ENCODE peak calls at places on chromosomes 7 and 10, in six cellular contexts. U is AG04450, J is IMR-90, P is tibial nerve, O is hepatocyte, Z is lower lobe of right lung. E is an unnamed sample.

GRCh38 chr7:100430450-100431285 is 1.0 kb downstream of the MEPCE start:
- DNase-seq in U (no peak), J (peak; percentile 27), P (peak; percentile 46), Z (peak; percentile 50), O (no peak), E (peak; percentile 69)

GRCh38 chr7:50552921-50553320 is 12.3 kb downstream of the DDC start:
- DNase-seq in O (peak; percentile 78), Z (no peak), U (peak; percentile 24), P (no peak), J (peak; percentile 55), E (no peak)

GRCh38 chr10:103714232-103714891 is 141.0 kb downstream of the SH3PXD2A start:
- DNase-seq in U (no peak), J (no peak), Z (no peak), P (no peak), O (no peak), E (no peak)

GRCh38 chr10:44706745-44707144 is 204.4 kb upstream of the TMEM72 start:
- DNase-seq in P (no peak), O (no peak), U (peak; percentile 83), J (peak; percentile 98), Z (no peak), E (no peak)

GRCh38 chr7:157386979-157387800 is 50.4 kb downstream of the DNAJB6 start:
- DNase-seq in O (peak; percentile 79), P (peak; percentile 84), U (peak; percentile 54), J (peak; percentile 86), Z (peak; percentile 88), E (peak; percentile 80)

GRCh38 chr10:22643116-22643515 is 71.3 kb downstream of the PIP4K2A start:
- DNase-seq in Z (no peak), U (no peak), P (no peak), J (no peak), O (no peak), E (no peak)

GRCh38 chr10:74153676-74154075 is 2.7 kb downstream of the ADK start:
- DNase-seq in P (no peak), O (no peak), U (no peak), Z (no peak), J (no peak), E (no peak)

GRCh38 chr10:63438506-63439498 is 27.0 kb downstream of the JMJD1C start:
- DNase-seq in O (peak; percentile 25), Z (no peak), U (no peak), J (peak; percentile 24), P (no peak), E (no peak)

GRCh38 chr10:72265925-72266865 is 7.5 kb upstream of the DDIT4 start:
- DNase-seq in P (no peak), O (no peak), U (no peak), J (no peak), Z (no peak), E (no peak)

GRCh38 chr10:5234106-5234877 is 37.7 kb downstream of the AKR1C4 start:
- DNase-seq in Z (no peak), J (peak; percentile 50), U (peak; percentile 30), P (peak; percentile 51), O (peak; percentile 65), E (no peak)

GRCh38 chr10:119827430-119827829 is 45.2 kb downstream of the MCMBP start:
- DNase-seq in O (no peak), P (no peak), J (no peak), U (no peak), Z (no peak), E (no peak)

GRCh38 chr10:114541081-114541833 is 116.8 kb downstream of the ABLIM1 start:
- DNase-seq in Z (no peak), J (peak; percentile 91), O (peak; percentile 49), P (peak; percentile 82), U (peak; percentile 80), E (no peak)

GRCh38 chr10:63798599-63799498 is 277.6 kb downstream of the REEP3 start:
- DNase-seq in P (peak; percentile 58), Z (peak; percentile 69), O (peak; percentile 58), J (peak; percentile 78), U (peak; percentile 11), E (no peak)

GRCh38 chr10:113104071-113104470 is 154.0 kb downstream of the TCF7L2 start:
- DNase-seq in P (no peak), U (no peak), Z (no peak), J (no peak), O (no peak), E (no peak)

GRCh38 chr7:149773446-149774236 is at the start of gene ZNF467:
- DNase-seq in Z (peak; percentile 82), U (no peak), J (no peak), P (peak; percentile 36), O (peak; percentile 75), E (peak; percentile 87)

GRCh38 chr10:112979927-112980326 is 29.9 kb downstream of the TCF7L2 start:
- DNase-seq in P (no peak), O (no peak), Z (no peak), U (no peak), J (no peak), E (no peak)

GRCh38 chr7:107505997-107506682 is 36.3 kb downstream of the GPR22 start:
- DNase-seq in O (peak; percentile 68), J (peak; percentile 16), U (no peak), Z (no peak), P (no peak), E (no peak)

GRCh38 chr7:113698556-113699220 is 220.1 kb downstream of the PPP1R3A start:
- DNase-seq in O (peak; percentile 53), J (peak; percentile 39), Z (no peak), U (peak; percentile 4), P (peak; percentile 16), E (no peak)

GRCh38 chr7:133551471-133551870 is 298.6 kb downstream of the EXOC4 start:
- DNase-seq in O (no peak), U (no peak), Z (no peak), P (no peak), J (no peak), E (no peak)

GRCh38 chr10:71241114-71241898 is 28.9 kb downstream of the UNC5B start:
- DNase-seq in O (no peak), P (no peak), U (no peak), Z (no peak), J (peak; percentile 50), E (no peak)
- H3K27ac ChIP-seq in O (peak overlapping the region; percentile 74), P (no peak overlapping the region), U (peak overlapping the region; percentile 47), Z (peak overlapping the region; percentile 58), J (no peak overlapping the region), E (peak overlapping the region; percentile 36)

GRCh38 chr7:139089118-139089517 is 20.4 kb downstream of the ZC3HAV1 start:
- DNase-seq in Z (no peak), U (no peak), J (no peak), O (no peak), P (no peak), E (no peak)

GRCh38 chr7:139094030-139094429 is 15.5 kb downstream of the ZC3HAV1 start:
- DNase-seq in Z (no peak), U (no peak), O (no peak), P (no peak), J (no peak), E (no peak)

GRCh38 chr7:139094596-139094995 is 14.9 kb downstream of the ZC3HAV1 start:
- DNase-seq in U (no peak), Z (no peak), P (peak; percentile 42), J (peak; percentile 7), O (no peak), E (no peak)

GRCh38 chr7:139092090-139092796 is 17.3 kb downstream of the ZC3HAV1 start:
- DNase-seq in P (no peak), Z (no peak), J (no peak), U (no peak), O (no peak), E (no peak)

GRCh38 chr7:139091677-139091996 is 17.9 kb downstream of the ZC3HAV1 start:
- DNase-seq in O (no peak), U (no peak), J (no peak), P (no peak), Z (no peak), E (no peak)
- H3K27ac ChIP-seq in O (peak overlapping the region; percentile 84), U (no peak overlapping the region), J (no peak overlapping the region), P (no peak overlapping the region), Z (no peak overlapping the region), E (peak overlapping the region; percentile 36)

DNA sequence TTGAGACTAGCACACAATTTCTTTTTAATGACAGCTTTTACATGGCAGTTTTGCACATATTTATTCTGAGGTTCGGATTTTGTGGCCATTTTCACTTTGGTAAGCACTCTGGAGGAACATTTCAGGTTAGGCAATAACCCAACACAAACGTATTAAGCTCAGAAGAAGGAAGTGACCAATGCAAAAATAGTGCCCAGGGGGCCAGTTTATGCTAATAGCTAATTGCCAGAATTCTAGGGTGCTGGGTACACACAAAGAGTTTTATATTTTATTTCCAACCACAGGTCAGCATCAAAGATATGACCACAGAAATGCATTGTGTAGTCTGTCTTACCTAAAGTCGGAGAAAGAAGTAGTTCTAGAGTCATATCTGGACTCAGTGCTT is 8.4 kb upstream of the AGR2 start:
- DNase-seq in J (no peak), Z (no peak), U (no peak), O (no peak), P (peak; percentile 20), E (no peak)
- H3K27ac ChIP-seq in J (no peak overlapping the region), Z (no peak overlapping the region), U (no peak overlapping the region), O (no peak overlapping the region), P (no peak overlapping the region), E (no peak overlapping the region)

GRCh38 chr7:2864999-2865670 is 21.0 kb upstream of the GNA12 start:
- DNase-seq in P (peak; percentile 85), U (peak; percentile 42), O (peak; percentile 76), J (peak; percentile 74), Z (peak; percentile 67), E (no peak)

GRCh38 chr7:2863461-2864066 is 19.5 kb upstream of the GNA12 start:
- DNase-seq in P (peak; percentile 61), Z (peak; percentile 81), J (peak; percentile 97), U (peak; percentile 84), O (peak; percentile 85), E (peak; percentile 87)

GRCh38 chr7:2862831-2863361 is 18.8 kb upstream of the GNA12 start:
- DNase-seq in O (no peak), J (peak; percentile 75), Z (no peak), P (no peak), U (peak; percentile 42), E (no peak)

GRCh38 chr7:2866601-2867000 is 22.5 kb upstream of the GNA12 start:
- DNase-seq in Z (no peak), J (no peak), P (no peak), O (no peak), U (no peak), E (no peak)

GRCh38 chr7:2864204-2864985 is 20.3 kb upstream of the GNA12 start:
- DNase-seq in J (no peak), U (no peak), P (no peak), O (no peak), Z (no peak), E (no peak)
- H3K27ac ChIP-seq in J (peak overlapping the region; percentile 97), U (peak overlapping the region; percentile 99), P (peak overlapping the region; percentile 83), O (peak overlapping the region; percentile 92), Z (peak overlapping the region; percentile 91), E (peak overlapping the region; percentile 95)

DNA sequence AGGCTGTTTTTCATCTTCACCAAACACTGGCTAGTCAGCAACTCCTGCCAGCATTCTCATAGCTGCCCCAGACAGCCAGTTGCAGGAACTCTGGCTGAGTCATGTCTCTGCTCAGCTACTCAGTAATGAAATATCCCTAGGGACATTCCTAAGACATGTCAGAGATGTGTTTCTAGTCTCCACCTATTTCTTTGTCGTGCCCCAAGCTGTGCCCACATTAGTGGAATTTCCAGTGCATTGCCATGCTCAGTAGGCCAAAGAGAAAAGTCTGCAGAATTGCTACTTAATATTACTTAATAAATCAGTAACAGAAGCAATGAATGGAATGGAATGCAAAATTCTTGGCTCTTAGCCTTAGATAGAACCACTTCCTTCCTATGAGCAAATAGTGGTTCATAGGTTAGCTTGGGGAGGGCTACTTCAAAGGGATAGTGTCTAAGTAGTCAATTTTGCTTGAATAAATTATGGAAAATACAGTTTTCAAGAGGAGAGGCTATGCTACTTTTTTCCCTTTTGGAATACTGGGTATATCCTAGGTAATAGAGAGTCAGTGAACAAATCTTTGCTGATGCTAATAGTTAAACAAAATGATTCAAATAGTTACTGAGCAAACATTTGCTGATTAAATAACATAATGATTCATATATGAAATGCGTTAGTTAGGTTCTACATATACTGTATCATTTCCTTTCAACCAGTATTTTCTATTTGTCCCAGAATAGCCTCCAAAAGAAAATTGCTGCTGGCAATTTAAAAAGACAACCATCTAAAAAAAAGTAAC is 23.6 kb upstream of the SEMA3C start:
- DNase-seq in U (peak; percentile 75), P (no peak), Z (no peak), O (peak; percentile 83), J (peak; percentile 96), E (no peak)
- H3K27ac ChIP-seq in U (peak overlapping the region; percentile 58), P (no peak overlapping the region), Z (peak overlapping the region; percentile 42), O (peak overlapping the region; percentile 75), J (peak overlapping the region; percentile 68), E (peak overlapping the region; percentile 38)